ENCODE peak calls at places on chromosomes 11 and 22, in eight cellular contexts. G is NB4; A is nephron progenitor cell; V is bronchial epithelial cell; J is NCI-H510A treated with DMSO at 0.1 percent for 48 hours; Q is effector CD4-positive, alpha-beta T cell; R is NCI-H146; P is mammary epithelial cell. Y is an unnamed sample.

GRCh38 chr22:46586123-46586519 is 34.1 kb upstream of the GRAMD4 start:
- DNase-seq in G (no peak), A (no peak), V (no peak), J (no peak), Q (no peak), R (no peak), P (no peak), Y (peak)

GRCh38 chr11:18748766-18749375 is 22.9 kb upstream of the IGSF22 start:
- DNase-seq in G (no peak), A (no peak), V (peak), J (no peak), Q (no peak), R (no peak), P (no peak), Y (no peak)

GRCh38 chr22:24428751-24429410 is 1.5 kb downstream of the ADORA2A start:
- DNase-seq in G (no peak), A (no peak), V (no peak), J (no peak), Q (no peak), R (no peak), P (no peak), Y (no peak)

GRCh38 chr11:64503354-64503753 is 87.7 kb upstream of the SLC22A12 start:
- DNase-seq in G (no peak), A (no peak), V (no peak), J (no peak), Q (no peak), R (no peak), P (no peak), Y (no peak)

GRCh38 chr11:27613670-27613950 is 86.6 kb downstream of the BDNF start:
- DNase-seq in G (no peak), A (no peak), V (no peak), J (no peak), Q (no peak), R (no peak), P (no peak), Y (no peak)

GRCh38 chr11:5689551-5689983 is at the start of gene TRIM22:
- DNase-seq in G (peak), A (no peak), V (peak), J (no peak), Q (peak), R (no peak), P (peak), Y (no peak)

GRCh38 chr11:119551726-119552510 is 128.9 kb upstream of the THY1 start:
- DNase-seq in G (no peak), A (no peak), V (no peak), J (no peak), Q (no peak), R (no peak), P (no peak), Y (no peak)

GRCh38 chr11:119538748-119539147 is 115.8 kb upstream of the THY1 start:
- DNase-seq in G (peak), A (no peak), V (peak), J (no peak), Q (no peak), R (no peak), P (no peak), Y (no peak)

GRCh38 chr11:14861680-14862079 is 30.4 kb downstream of the CYP2R1 start:
- DNase-seq in G (no peak), A (no peak), V (no peak), J (no peak), Q (no peak), R (no peak), P (no peak), Y (peak)

GRCh38 chr11:46465683-46466082 is 74.1 kb upstream of the CHRM4 start:
- DNase-seq in G (no peak), A (no peak), V (no peak), J (no peak), Q (no peak), R (no peak), P (no peak), Y (no peak)

GRCh38 chr11:11498195-11498594 is 123.6 kb downstream of the GALNT18 start:
- DNase-seq in G (no peak), A (no peak), V (no peak), J (no peak), Q (no peak), R (no peak), P (no peak), Y (no peak)

GRCh38 chr22:19231986-19232385 is 53.5 kb upstream of the SLC25A1 start:
- DNase-seq in G (no peak), A (no peak), V (no peak), J (no peak), Q (no peak), R (peak), P (no peak), Y (no peak)

GRCh38 chr11:134332189-134332631 is 422 bp downstream of the GLB1L2 start:
- DNase-seq in G (no peak), A (peak), V (no peak), J (no peak), Q (peak), R (peak), P (no peak), Y (no peak)

GRCh38 chr11:122721201-122721963 is 65.9 kb downstream of the UBASH3B start:
- DNase-seq in G (no peak), A (no peak), V (no peak), J (no peak), Q (no peak), R (no peak), P (no peak), Y (no peak)

GRCh38 chr22:29215012-29215860 is 9.5 kb downstream of the EMID1 start:
- DNase-seq in G (no peak), A (no peak), V (no peak), J (no peak), Q (no peak), R (peak), P (no peak), Y (peak)

GRCh38 chr22:27588915-27589314 is 212.6 kb downstream of the MN1 start:
- DNase-seq in G (no peak), A (no peak), V (no peak), J (no peak), Q (no peak), R (no peak), P (no peak), Y (no peak)

GRCh38 chr11:43734256-43734655 is 53.7 kb downstream of the HSD17B12 start:
- DNase-seq in G (no peak), A (no peak), V (no peak), J (no peak), Q (no peak), R (no peak), P (no peak), Y (no peak)

GRCh38 chr11:5736396-5736795 is at the start of gene OR56B1:
- DNase-seq in G (no peak), A (no peak), V (peak), J (no peak), Q (no peak), R (no peak), P (peak), Y (no peak)

GRCh38 chr11:95067828-95068244 is 1.1 kb downstream of the SRSF8 start:
- DNase-seq in G (no peak), A (no peak), V (no peak), J (peak), Q (no peak), R (no peak), P (no peak), Y (peak)

GRCh38 chr11:120786206-120786735 is 237.6 kb upstream of the TBCEL start:
- DNase-seq in G (no peak), A (no peak), V (no peak), J (no peak), Q (no peak), R (no peak), P (no peak), Y (no peak)

GRCh38 chr11:62392944-62393628 is 25.7 kb upstream of the SCGB1A1 start:
- DNase-seq in G (peak), A (no peak), V (peak), J (no peak), Q (no peak), R (peak), P (peak), Y (no peak)

GRCh38 chr11:2498750-2499149 is 53.9 kb downstream of the KCNQ1 start:
- DNase-seq in G (no peak), A (no peak), V (no peak), J (no peak), Q (no peak), R (no peak), P (no peak), Y (no peak)

GRCh38 chr11:2175659-2176058 is 4.0 kb upstream of the TH start:
- DNase-seq in G (no peak), A (no peak), V (peak), J (no peak), Q (no peak), R (no peak), P (peak), Y (no peak)

GRCh38 chr22:25282671-25283561 is 63.5 kb downstream of the CRYBB2 start:
- DNase-seq in G (no peak), A (peak), V (no peak), J (no peak), Q (no peak), R (no peak), P (no peak), Y (no peak)

GRCh38 chr11:36069576-36070214 is 125.8 kb downstream of the LDLRAD3 start:
- DNase-seq in G (no peak), A (peak), V (peak), J (no peak), Q (no peak), R (peak), P (peak), Y (no peak)

GRCh38 chr22:43500792-43501785 is 89.3 kb downstream of the MPPED1 start:
- DNase-seq in G (no peak), A (no peak), V (no peak), J (no peak), Q (no peak), R (no peak), P (no peak), Y (peak)

GRCh38 chr11:45803981-45804805 is 756 bp upstream of the SLC35C1 start:
- DNase-seq in G (peak), A (peak), V (peak), J (no peak), Q (peak), R (peak), P (peak), Y (peak)

GRCh38 chr22:19648419-19648929 is 65.8 kb upstream of the SEPTIN5 start:
- DNase-seq in G (peak), A (no peak), V (peak), J (no peak), Q (no peak), R (no peak), P (no peak), Y (no peak)